ENCODE peak calls at places on chromosomes 12 and 14, in five cellular contexts. C is AG09309, J is HFFc6, U is suprapubic skin, Z is endothelial cell. M is an unnamed sample.

GRCh38 chr12:79535751-79536150 is 155.0 kb downstream of the PAWR start:
- DNase-seq in C (no peak), J (no peak), U (no peak), Z (no peak), M (no peak)

GRCh38 chr12:52020539-52021336 is 14.0 kb downstream of the TAMALIN start:
- DNase-seq in C (no peak), J (peak), U (no peak), Z (peak), M (peak)

GRCh38 chr12:49037111-49037946 is 18.8 kb upstream of the PRKAG1 start:
- DNase-seq in C (no peak), J (no peak), U (no peak), Z (no peak), M (no peak)

GRCh38 chr12:58069268-58069967 is 128.1 kb downstream of the ATP23 start:
- DNase-seq in C (peak), J (peak), U (no peak), Z (no peak), M (no peak)

GRCh38 chr12:92995258-92995905 is 66.3 kb upstream of the EEA1 start:
- DNase-seq in C (no peak), J (no peak), U (no peak), Z (no peak), M (no peak)

GRCh38 chr12:117427176-117427575 is 65.8 kb upstream of the NOS1 start:
- DNase-seq in C (no peak), J (no peak), U (no peak), Z (no peak), M (no peak)

GRCh38 chr12:132400011-132400641 is 70.7 kb upstream of the GALNT9 start:
- DNase-seq in C (no peak), J (no peak), U (no peak), Z (no peak), M (peak)

GRCh38 chr12:122094735-122095561 is 16.4 kb downstream of the MLXIP start:
- DNase-seq in C (no peak), J (no peak), U (no peak), Z (no peak), M (no peak)

GRCh38 chr12:121580959-121581680 is at the start of gene KDM2B:
- DNase-seq in C (no peak), J (peak), U (no peak), Z (peak), M (no peak)

GRCh38 chr14:68554231-68554630 is 238.6 kb downstream of the ZFP36L1 start:
- DNase-seq in C (no peak), J (no peak), U (peak), Z (no peak), M (no peak)

GRCh38 chr12:29762637-29763300 is 21.0 kb downstream of the TMTC1 start:
- DNase-seq in C (no peak), J (no peak), U (no peak), Z (no peak), M (no peak)

GRCh38 chr14:64117671-64118402 is 176.3 kb downstream of the ESR2 start:
- DNase-seq in C (peak), J (no peak), U (no peak), Z (no peak), M (no peak)
- TF ChIP-seq CTCF in C (peak), J (no peak), U (no peak), Z (no peak), M (no peak)

GRCh38 chr12:5861426-5861825 is 83.6 kb downstream of the ANO2 start:
- DNase-seq in C (no peak), J (no peak), U (no peak), Z (no peak), M (no peak)
- TF ChIP-seq CTCF in C (no peak), J (no peak), U (no peak), Z (no peak), M (no peak)

GRCh38 chr12:112275211-112275610 is 107.0 kb downstream of the HECTD4 start:
- DNase-seq in C (no peak), J (no peak), U (no peak), Z (no peak), M (no peak)

GRCh38 chr12:112270673-112271072 is 111.6 kb downstream of the HECTD4 start:
- DNase-seq in C (no peak), J (no peak), U (no peak), Z (no peak), M (no peak)

GRCh38 chr12:112275836-112276235 is 106.4 kb downstream of the HECTD4 start:
- DNase-seq in C (no peak), J (no peak), U (no peak), Z (no peak), M (no peak)
- TF ChIP-seq CTCF in C (no peak), J (no peak), U (no peak), Z (no peak), M (no peak)

GRCh38 chr14:26917086-26917485 is 319.3 kb upstream of the NOVA1 start:
- DNase-seq in C (no peak), J (no peak), U (no peak), Z (no peak), M (no peak)
- TF ChIP-seq CTCF in C (no peak), J (no peak), U (peak), Z (peak), M (peak)

GRCh38 chr14:98189521-98189920 is 1082.5 kb downstream of the BCL11B start:
- DNase-seq in C (no peak), J (no peak), U (no peak), Z (no peak), M (no peak)
- TF ChIP-seq CTCF in C (no peak), J (no peak), U (no peak), Z (no peak), M (no peak)

DNA sequence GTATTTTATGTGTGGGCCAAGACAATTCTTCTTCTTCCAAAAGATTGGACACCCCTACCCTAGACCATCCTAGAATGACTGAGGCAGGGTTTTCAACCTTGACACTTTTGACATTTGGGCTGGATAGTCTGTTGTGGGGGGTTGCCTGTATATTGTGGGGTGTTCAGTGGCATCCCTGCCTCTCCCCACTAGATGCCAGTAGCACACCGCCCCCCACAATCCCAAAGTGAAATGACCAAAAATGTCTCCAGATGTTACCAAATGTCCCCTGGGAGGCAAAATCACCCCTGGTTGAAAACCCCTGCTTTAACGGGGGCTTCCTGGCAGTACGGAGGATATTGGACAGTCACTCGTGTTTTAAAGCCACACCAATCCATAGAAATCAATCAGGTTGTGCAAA is 219.6 kb downstream of the PHETA1 start:
- DNase-seq in C (no peak), J (no peak), U (no peak), Z (no peak), M (no peak)
- TF ChIP-seq CTCF in C (no peak), J (no peak), U (no peak), Z (no peak), M (no peak)

GRCh38 chr12:78392918-78393317 is 471.7 kb upstream of the SYT1 start:
- DNase-seq in C (no peak), J (peak), U (no peak), Z (no peak), M (no peak)
- TF ChIP-seq CTCF in C (peak), J (peak), U (no peak), Z (no peak), M (no peak)

GRCh38 chr14:39432619-39433451 is 602 bp upstream of the FBXO33 start:
- DNase-seq in C (no peak), J (peak), U (peak), Z (peak), M (peak)
- TF ChIP-seq CTCF in C (no peak), J (peak), U (no peak), Z (no peak), M (no peak)

GRCh38 chr12:53937596-53938275 is 895 bp upstream of the HOXC13 start:
- DNase-seq in C (no peak), J (no peak), U (no peak), Z (no peak), M (no peak)

GRCh38 chr12:53940448-53941014 is 1.9 kb downstream of the HOXC13 start:
- DNase-seq in C (no peak), J (no peak), U (no peak), Z (no peak), M (no peak)

GRCh38 chr12:53938276-53939140 is at the start of gene HOXC13:
- DNase-seq in C (peak), J (no peak), U (peak), Z (peak), M (peak)

GRCh38 chr12:53941187-53941586 is 2.6 kb downstream of the HOXC13 start:
- DNase-seq in C (no peak), J (no peak), U (no peak), Z (no peak), M (no peak)

GRCh38 chr12:53939141-53940108 is 794 bp downstream of the HOXC13 start:
- DNase-seq in C (peak), J (no peak), U (peak), Z (peak), M (no peak)
- TF ChIP-seq CTCF in C (no peak), J (no peak), U (no peak), Z (no peak), M (no peak)

GRCh38 chr12:66942741-66943465 is 264.0 kb upstream of the GRIP1 start:
- DNase-seq in C (no peak), J (no peak), U (no peak), Z (peak), M (no peak)
- TF ChIP-seq CTCF in C (no peak), J (no peak), U (no peak), Z (no peak), M (peak)

M was measured in glutamatergic neuron.